ENCODE peak calls at places on chromosomes 11 and 22, in five cellular contexts. One of them, this sample, is unnamed.
A peak's percentile ranks its signal among the peaks of the same experiment; 100 is the strongest.

GRCh38 chr11:44661311-44661717 is 65.4 kb upstream of the TSPAN18 start:
- DNase-seq in lung: no peak
- DNase-seq in right atrium auricular region: no peak
- DNase-seq in T-helper 2 cell: no peak
- DNase-seq in activated T-helper 1 cell treated with anti-CD3 and anti-CD28 coated beads, Interleukin-2, amount 50 U/mL, for 16 hours: no peak
- DNase-seq in this sample: no peak

GRCh38 chr11:110207089-110207488 is 89.3 kb downstream of the RDX start:
- DNase-seq in lung: no peak
- DNase-seq in right atrium auricular region: no peak
- DNase-seq in T-helper 2 cell: no peak
- DNase-seq in activated T-helper 1 cell treated with anti-CD3 and anti-CD28 coated beads, Interleukin-2, amount 50 U/mL, for 16 hours: no peak
- DNase-seq in this sample: no peak

GRCh38 chr11:132055296-132055695 is 684.9 kb downstream of the NTM start:
- DNase-seq in lung: no peak
- DNase-seq in right atrium auricular region: no peak
- DNase-seq in T-helper 2 cell: no peak
- DNase-seq in activated T-helper 1 cell treated with anti-CD3 and anti-CD28 coated beads, Interleukin-2, amount 50 U/mL, for 16 hours: no peak
- DNase-seq in this sample: no peak

GRCh38 chr22:26912985-26913384 is 255.6 kb downstream of the MIAT start:
- DNase-seq in lung: no peak
- DNase-seq in right atrium auricular region: no peak
- DNase-seq in T-helper 2 cell: no peak
- DNase-seq in activated T-helper 1 cell treated with anti-CD3 and anti-CD28 coated beads, Interleukin-2, amount 50 U/mL, for 16 hours: no peak
- DNase-seq in this sample: no peak

GRCh38 chr11:61111786-61112517 is 9.7 kb downstream of the CD5 start:
- DNase-seq in lung: no peak
- DNase-seq in right atrium auricular region: no peak
- DNase-seq in T-helper 2 cell: peak; percentile 96
- DNase-seq in activated T-helper 1 cell treated with anti-CD3 and anti-CD28 coated beads, Interleukin-2, amount 50 U/mL, for 16 hours: no peak
- DNase-seq in this sample: no peak

GRCh38 chr22:32473388-32473952 is 1.1 kb upstream of the FBXO7 start:
- DNase-seq in lung: no peak
- DNase-seq in right atrium auricular region: no peak
- DNase-seq in T-helper 2 cell: peak; percentile 80
- DNase-seq in activated T-helper 1 cell treated with anti-CD3 and anti-CD28 coated beads, Interleukin-2, amount 50 U/mL, for 16 hours: no peak
- DNase-seq in this sample: peak; percentile 10

GRCh38 chr11:27213232-27213660 is 149.8 kb downstream of the CCDC34 start:
- DNase-seq in lung: no peak
- DNase-seq in right atrium auricular region: no peak
- DNase-seq in T-helper 2 cell: no peak
- DNase-seq in activated T-helper 1 cell treated with anti-CD3 and anti-CD28 coated beads, Interleukin-2, amount 50 U/mL, for 16 hours: no peak
- DNase-seq in this sample: no peak

GRCh38 chr11:46112961-46113617 is 8.2 kb downstream of the PHF21A start:
- DNase-seq in lung: no peak
- DNase-seq in right atrium auricular region: no peak
- DNase-seq in T-helper 2 cell: peak; percentile 80
- DNase-seq in activated T-helper 1 cell treated with anti-CD3 and anti-CD28 coated beads, Interleukin-2, amount 50 U/mL, for 16 hours: no peak
- DNase-seq in this sample: no peak

GRCh38 chr11:86060544-86060943 is 8.3 kb downstream of the PICALM start:
- DNase-seq in lung: no peak
- DNase-seq in right atrium auricular region: no peak
- DNase-seq in T-helper 2 cell: no peak
- DNase-seq in activated T-helper 1 cell treated with anti-CD3 and anti-CD28 coated beads, Interleukin-2, amount 50 U/mL, for 16 hours: no peak
- DNase-seq in this sample: no peak

GRCh38 chr11:119361056-119361787 is 14.7 kb upstream of the MFRP start:
- DNase-seq in lung: peak; percentile 69
- DNase-seq in right atrium auricular region: no peak
- DNase-seq in T-helper 2 cell: peak; percentile 28
- DNase-seq in activated T-helper 1 cell treated with anti-CD3 and anti-CD28 coated beads, Interleukin-2, amount 50 U/mL, for 16 hours: no peak
- DNase-seq in this sample: peak; percentile 81

GRCh38 chr11:63841554-63841953 is 2.6 kb downstream of the MARK2 start:
- DNase-seq in lung: peak; percentile 71
- DNase-seq in right atrium auricular region: no peak
- DNase-seq in T-helper 2 cell: no peak
- DNase-seq in activated T-helper 1 cell treated with anti-CD3 and anti-CD28 coated beads, Interleukin-2, amount 50 U/mL, for 16 hours: no peak
- DNase-seq in this sample: peak; percentile 94

GRCh38 chr22:39522567-39523300 is 2.4 kb downstream of the ATF4 start:
- DNase-seq in lung: no peak
- DNase-seq in right atrium auricular region: no peak
- DNase-seq in T-helper 2 cell: peak; percentile 74
- DNase-seq in activated T-helper 1 cell treated with anti-CD3 and anti-CD28 coated beads, Interleukin-2, amount 50 U/mL, for 16 hours: no peak
- DNase-seq in this sample: peak; percentile 51

GRCh38 chr11:120523196-120523595 is 11.6 kb downstream of the GRIK4 start:
- DNase-seq in lung: no peak
- DNase-seq in right atrium auricular region: no peak
- DNase-seq in T-helper 2 cell: no peak
- DNase-seq in activated T-helper 1 cell treated with anti-CD3 and anti-CD28 coated beads, Interleukin-2, amount 50 U/mL, for 16 hours: no peak
- DNase-seq in this sample: no peak

GRCh38 chr11:2156416-2157182 is 4.4 kb downstream of the INS start:
- DNase-seq in lung: peak; percentile 67
- DNase-seq in right atrium auricular region: peak; percentile 78
- DNase-seq in T-helper 2 cell: peak; percentile 29
- DNase-seq in activated T-helper 1 cell treated with anti-CD3 and anti-CD28 coated beads, Interleukin-2, amount 50 U/mL, for 16 hours: peak; percentile 14
- DNase-seq in this sample: peak; percentile 72

GRCh38 chr11:818396-819128 is at the start of gene PNPLA2:
- DNase-seq in lung: peak; percentile 74
- DNase-seq in right atrium auricular region: no peak
- DNase-seq in T-helper 2 cell: no peak
- DNase-seq in activated T-helper 1 cell treated with anti-CD3 and anti-CD28 coated beads, Interleukin-2, amount 50 U/mL, for 16 hours: no peak
- DNase-seq in this sample: peak; percentile 79

GRCh38 chr11:125086633-125087296 is 23.7 kb downstream of the SLC37A2 start:
- DNase-seq in lung: no peak
- DNase-seq in right atrium auricular region: peak; percentile 53
- DNase-seq in T-helper 2 cell: no peak
- DNase-seq in activated T-helper 1 cell treated with anti-CD3 and anti-CD28 coated beads, Interleukin-2, amount 50 U/mL, for 16 hours: no peak
- DNase-seq in this sample: no peak

GRCh38 chr11:17722000-17722643 is 2.8 kb downstream of the MYOD1 start:
- DNase-seq in lung: no peak
- DNase-seq in right atrium auricular region: no peak
- DNase-seq in T-helper 2 cell: no peak
- DNase-seq in activated T-helper 1 cell treated with anti-CD3 and anti-CD28 coated beads, Interleukin-2, amount 50 U/mL, for 16 hours: no peak
- DNase-seq in this sample: no peak

GRCh38 chr11:128336203-128336602 is 251.2 kb downstream of the ETS1 start:
- DNase-seq in lung: peak; percentile 53
- DNase-seq in right atrium auricular region: no peak
- DNase-seq in T-helper 2 cell: no peak
- DNase-seq in activated T-helper 1 cell treated with anti-CD3 and anti-CD28 coated beads, Interleukin-2, amount 50 U/mL, for 16 hours: no peak
- DNase-seq in this sample: peak; percentile 39

This sample was measured in thyroid gland.